ENCODE peak calls at places on chromosomes 7 and 10, in seven cellular contexts. G, Z, A, Y, L, U and S are unnamed samples.

GRCh38 chr7:30844916-30845315 is 66.7 kb upstream of the AQP1 start:
- DNase-seq in G (no peak), Z (no peak), A (no peak), Y (no peak), L (no peak), U (no peak), S (no peak)

GRCh38 chr10:72567421-72567820 is 58.5 kb downstream of the MICU1 start:
- DNase-seq in G (peak), Z (no peak), A (peak), Y (no peak), L (no peak), U (no peak), S (no peak)

GRCh38 chr10:124992462-124993344 is 50.8 kb downstream of the ZRANB1 start:
- DNase-seq in G (peak), Z (no peak), A (peak), Y (no peak), L (peak), U (peak), S (no peak)

GRCh38 chr10:110303681-110304080 is 1.0 kb downstream of the SMNDC1 start:
- DNase-seq in G (no peak), Z (no peak), A (no peak), Y (no peak), L (no peak), U (no peak), S (no peak)

GRCh38 chr7:65832281-65832680 is 40.6 kb upstream of the VKORC1L1 start:
- DNase-seq in G (no peak), Z (no peak), A (no peak), Y (no peak), L (no peak), U (no peak), S (no peak)

GRCh38 chr7:158815046-158815445 is 14.3 kb downstream of the ESYT2 start:
- DNase-seq in G (no peak), Z (no peak), A (peak), Y (no peak), L (no peak), U (no peak), S (no peak)

GRCh38 chr10:44201011-44201410 is 183.9 kb downstream of the CXCL12 start:
- DNase-seq in G (no peak), Z (no peak), A (no peak), Y (no peak), L (no peak), U (no peak), S (no peak)

GRCh38 chr10:77692782-77693181 is 55.2 kb upstream of the KCNMA1 start:
- DNase-seq in G (no peak), Z (no peak), A (peak), Y (no peak), L (no peak), U (no peak), S (no peak)

GRCh38 chr7:114312649-114313048 is 102.0 kb upstream of the FOXP2 start:
- DNase-seq in G (no peak), Z (no peak), A (no peak), Y (no peak), L (no peak), U (no peak), S (no peak)

GRCh38 chr7:148567524-148567923 is 23.0 kb upstream of the C7orf33 start:
- DNase-seq in G (no peak), Z (no peak), A (no peak), Y (no peak), L (no peak), U (peak), S (no peak)

GRCh38 chr7:83547526-83547925 is 101.4 kb downstream of the SEMA3E start:
- DNase-seq in G (no peak), Z (no peak), A (peak), Y (no peak), L (no peak), U (peak), S (no peak)

GRCh38 chr10:107487284-107487683 is 322.8 kb upstream of the SORCS1 start:
- DNase-seq in G (no peak), Z (no peak), A (peak), Y (no peak), L (no peak), U (no peak), S (no peak)

GRCh38 chr10:93006435-93007039 is 54.1 kb upstream of the CYP26C1 start:
- DNase-seq in G (no peak), Z (no peak), A (peak), Y (no peak), L (no peak), U (peak), S (no peak)

GRCh38 chr7:132777956-132778355 is 201.7 kb upstream of the PLXNA4 start:
- DNase-seq in G (no peak), Z (no peak), A (no peak), Y (no peak), L (no peak), U (no peak), S (no peak)